ENCODE peak calls at places on chromosome 16, in seven cellular contexts. O is lung, W is gastrocnemius medialis, S is psoas muscle, A is cardiac muscle cell, K is adrenal gland, F is H9. Q is an unnamed sample.
A peak's percentile ranks its signal among the peaks of the same experiment; 100 is the strongest.

GRCh38 chr16:11405331-11406176 is 60.3 kb downstream of the RMI2 start:
- DNase-seq in W (no peak), K (peak; percentile 49), S (no peak), A (peak; percentile 36), F (peak; percentile 75), O (no peak), Q (no peak)

GRCh38 chr16:84084570-84085270 is 32.0 kb downstream of the MBTPS1 start:
- DNase-seq in A (peak; percentile 72), O (peak; percentile 65), W (peak; percentile 69), F (peak; percentile 88), S (peak; percentile 41), K (peak; percentile 76), Q (no peak)

GRCh38 chr16:22075043-22075757 is 17.1 kb upstream of the VWA3A start:
- DNase-seq in K (no peak), O (no peak), A (no peak), S (no peak), W (no peak), F (no peak), Q (no peak)

GRCh38 chr16:58574895-58575294 is 54.7 kb downstream of the CNOT1 start:
- DNase-seq in S (no peak), A (no peak), O (no peak), F (no peak), K (peak; percentile 12), W (no peak), Q (no peak)

GRCh38 chr16:70634861-70635260 is 11.5 kb upstream of the IL34 start:
- DNase-seq in S (no peak), K (no peak), A (peak; percentile 58), F (no peak), O (no peak), W (no peak), Q (no peak)

GRCh38 chr16:74768239-74768638 is 6.4 kb downstream of the FA2H start:
- DNase-seq in O (no peak), A (no peak), F (no peak), K (no peak), W (no peak), S (no peak), Q (no peak)

GRCh38 chr16:85028638-85029412 is 1.2 kb downstream of the KIAA0513 start:
- DNase-seq in W (peak; percentile 70), F (no peak), A (peak; percentile 33), S (peak; percentile 54), O (no peak), K (peak; percentile 66), Q (no peak)

GRCh38 chr16:46607529-46607928 is 13.7 kb downstream of the SHCBP1 start:
- DNase-seq in A (peak; percentile 83), F (no peak), O (no peak), W (no peak), K (no peak), S (no peak), Q (no peak)

GRCh38 chr16:56288019-56288418 is 96.7 kb downstream of the GNAO1 start:
- DNase-seq in A (no peak), W (no peak), S (no peak), O (no peak), K (no peak), F (no peak), Q (no peak)

GRCh38 chr16:318628-319027 is 33.9 kb downstream of the AXIN1 start:
- DNase-seq in O (no peak), W (no peak), S (no peak), F (peak; percentile 85), K (no peak), A (no peak), Q (no peak)

GRCh38 chr16:28879261-28879840 is 1.1 kb downstream of the ATP2A1 start:
- DNase-seq in S (no peak), A (no peak), W (no peak), O (no peak), F (no peak), K (no peak), Q (no peak)

GRCh38 chr16:58515125-58515870 is at the start of gene SETD6:
- DNase-seq in S (peak; percentile 92), A (peak; percentile 92), F (peak; percentile 87), W (peak; percentile 93), K (peak; percentile 95), O (peak; percentile 90), Q (peak; percentile 92)

GRCh38 chr16:57000271-57001025 is 11.1 kb downstream of the NLRC5 start:
- DNase-seq in O (no peak), A (peak; percentile 83), W (peak; percentile 44), F (no peak), S (peak; percentile 78), K (peak; percentile 29), Q (peak; percentile 88)

GRCh38 chr16:85491798-85492616 is 121.1 kb upstream of the GSE1 start:
- DNase-seq in W (peak; percentile 86), S (peak; percentile 75), O (peak; percentile 79), A (no peak), F (no peak), K (peak; percentile 96), Q (peak; percentile 86)

GRCh38 chr16:65117701-65118448 is 4.0 kb downstream of the CDH11 start:
- DNase-seq in A (peak; percentile 90), K (peak; percentile 76), O (peak; percentile 63), W (peak; percentile 61), F (peak; percentile 76), S (peak; percentile 53), Q (peak; percentile 80)

GRCh38 chr16:84732674-84733352 is 33.0 kb downstream of the USP10 start:
- DNase-seq in A (no peak), S (no peak), O (no peak), W (no peak), F (no peak), K (no peak), Q (no peak)

GRCh38 chr16:13036600-13036999 is 135.2 kb downstream of the SHISA9 start:
- DNase-seq in A (peak; percentile 23), W (no peak), S (no peak), F (peak; percentile 46), K (peak; percentile 39), O (no peak), Q (no peak)

GRCh38 chr16:7744546-7745294 is 412.1 kb downstream of the RBFOX1 start:
- DNase-seq in F (no peak), O (no peak), W (no peak), K (no peak), A (no peak), S (no peak), Q (no peak)

GRCh38 chr16:27313422-27314160 is at the start of gene IL4R:
- DNase-seq in O (peak; percentile 89), A (peak; percentile 95), W (peak; percentile 32), K (peak; percentile 88), F (peak; percentile 50), S (peak; percentile 81), Q (peak; percentile 84)
- H3K4me1 ChIP-seq in O (peaks cover 23% of the 10 kb centered on the region), A (peaks cover 7% of the 10 kb centered on the region), W (peaks cover 8% of the 10 kb centered on the region), K (peaks cover 43% of the 10 kb centered on the region), F (peaks cover 7% of the 10 kb centered on the region), S (no peaks in the 10 kb centered on the region), Q (no peaks in the 10 kb centered on the region)

DNA sequence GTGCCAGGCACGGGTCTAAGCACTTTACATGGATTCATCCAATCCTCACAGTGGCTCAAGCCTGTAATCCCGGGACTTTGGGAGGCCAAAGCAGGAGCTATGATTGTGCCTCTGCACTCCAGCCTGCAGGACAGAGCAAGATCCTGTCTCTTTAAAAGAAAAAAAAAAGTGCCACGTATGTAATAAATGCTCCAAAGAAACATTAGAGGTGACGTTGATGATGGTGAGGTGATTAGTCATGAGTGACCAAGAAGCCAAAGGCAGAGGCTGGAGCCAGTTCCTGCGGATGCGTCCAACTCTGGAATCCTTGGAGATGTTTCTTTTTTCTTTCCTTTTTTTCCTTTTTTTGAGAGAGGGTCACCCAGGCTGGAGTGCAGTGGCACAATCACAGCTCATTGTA is 59.4 kb upstream of the SIAH1 start:
- DNase-seq in A (peak; percentile 91), K (peak; percentile 32), O (no peak), S (peak; percentile 47), W (peak; percentile 18), F (no peak), Q (peak; percentile 69)
- H3K27ac ChIP-seq in A (no peak overlapping the region), K (peak overlapping the region; percentile 53), O (peak overlapping the region; percentile 43), S (peak overlapping the region; percentile 64), W (peak overlapping the region; percentile 22), F (no peak overlapping the region), Q (peak overlapping the region; percentile 56)

GRCh38 chr16:67100569-67101300 is 9.0 kb upstream of the PHAF1 start:
- DNase-seq in A (peak; percentile 53), O (no peak), W (no peak), F (no peak), K (no peak), S (no peak), Q (no peak)
- TF ChIP-seq CTCF in A (peak; percentile 36), O (no peak), W (no peak), F (peak; percentile 51), K (peak; percentile 35), S (peak; percentile 33), Q (no peak)

DNA sequence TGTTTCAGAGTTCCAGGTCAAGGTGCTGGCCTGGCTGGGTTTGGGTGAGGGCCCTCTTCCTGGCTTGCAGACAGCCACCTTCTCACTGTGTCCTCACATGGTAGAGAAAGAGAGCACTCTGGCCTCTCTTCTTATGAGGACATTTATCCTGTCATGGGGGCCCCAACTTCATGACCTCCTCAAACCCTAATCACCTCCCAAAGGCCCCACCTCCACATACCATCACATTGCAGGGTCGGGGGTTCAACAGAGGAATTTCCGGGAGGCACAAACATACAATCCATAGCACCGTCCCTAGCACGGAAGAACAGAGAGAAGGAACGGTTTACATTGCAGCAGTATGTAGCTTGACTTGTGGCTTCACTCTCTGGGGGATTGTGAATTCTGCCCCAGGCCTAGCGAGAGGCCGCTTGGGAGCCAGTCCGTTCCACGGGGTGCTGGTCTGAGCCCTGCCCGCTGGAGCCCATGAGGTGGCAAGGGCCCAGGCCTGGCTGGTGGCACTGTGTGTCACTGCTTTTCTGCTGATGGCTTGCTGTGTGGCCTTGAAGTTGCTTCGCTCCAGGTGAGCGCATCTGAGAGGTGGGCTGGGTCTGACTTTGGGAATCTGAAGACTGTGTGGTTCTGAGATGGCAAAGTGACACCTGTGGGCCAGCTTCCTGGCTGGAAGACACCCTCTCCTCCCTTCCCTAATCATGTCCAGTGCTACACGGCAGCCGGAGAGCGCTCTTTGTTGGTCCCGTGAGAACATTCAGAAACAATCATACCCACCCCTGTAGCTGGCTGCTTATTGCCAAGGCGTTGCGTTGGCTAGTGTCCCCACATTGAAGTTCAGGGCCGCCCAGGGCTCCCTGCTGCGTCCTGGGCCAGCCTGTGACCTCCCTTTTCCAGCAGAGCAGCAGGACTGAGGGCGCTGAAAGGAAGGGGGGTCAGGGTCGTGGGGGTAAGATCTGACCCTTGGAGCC is 98.3 kb downstream of the CMIP start:
- DNase-seq in K (peak; percentile 75), S (no peak), W (no peak), O (no peak), A (no peak), F (no peak), Q (no peak)
- H3K4me1 ChIP-seq in K (peaks cover 39% of the 10 kb centered on the region), S (no peaks in the 10 kb centered on the region), W (no peaks in the 10 kb centered on the region), O (peaks cover 35% of the 10 kb centered on the region), A (no peaks in the 10 kb centered on the region), F (peaks cover 3% of the 10 kb centered on the region), Q (peaks cover 28% of the 10 kb centered on the region)

DNA sequence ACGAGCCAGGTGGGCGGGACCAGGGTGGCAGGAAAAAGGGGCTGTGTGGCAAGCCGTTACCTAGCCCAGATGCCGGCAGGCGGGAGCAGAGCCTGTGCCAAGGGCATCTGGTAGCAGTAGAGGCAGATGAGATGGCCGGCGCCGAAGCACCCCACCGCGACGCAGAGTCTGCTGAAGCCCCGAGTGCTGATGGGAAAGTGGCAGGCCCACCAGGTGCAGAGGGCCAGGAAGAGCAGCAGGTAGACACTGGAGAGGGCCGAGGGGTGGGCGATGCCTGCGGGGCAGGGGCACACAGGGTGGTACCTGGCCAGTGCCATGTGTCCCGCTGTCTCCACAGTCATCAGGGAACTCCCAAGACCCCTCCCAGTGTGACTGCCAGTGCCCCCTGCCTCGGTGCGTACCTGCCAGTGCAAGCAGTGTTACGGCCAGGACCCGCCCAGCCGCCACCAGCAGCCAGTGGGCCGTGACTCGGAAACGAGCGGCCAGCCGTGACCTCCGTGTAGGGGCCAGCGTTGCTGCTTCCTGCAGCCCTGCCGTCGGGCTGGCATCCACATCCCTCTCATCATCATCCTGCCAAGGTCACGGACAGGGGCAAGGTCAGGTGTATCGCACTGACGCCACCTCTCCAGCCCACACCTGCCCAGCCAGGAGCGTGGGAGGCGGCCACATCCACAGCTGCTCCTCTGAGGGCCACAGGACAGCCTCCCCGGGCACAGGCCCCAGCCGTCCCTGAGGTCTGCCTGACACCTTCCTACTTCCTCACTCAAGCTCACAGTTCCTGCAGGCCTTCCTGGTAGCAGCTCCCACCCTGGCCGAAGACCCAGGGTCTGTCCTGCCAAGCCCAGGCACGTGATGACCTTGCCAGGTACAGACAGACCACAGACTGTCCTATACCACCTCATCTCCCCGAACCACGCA is 32.1 kb downstream of the CTU2 start:
- DNase-seq in O (no peak), W (no peak), S (no peak), A (no peak), K (peak; percentile 59), F (no peak), Q (no peak)
- H3K27ac ChIP-seq in O (no peak overlapping the region), W (no peak overlapping the region), S (no peak overlapping the region), A (no peak overlapping the region), K (no peak overlapping the region), F (no peak overlapping the region), Q (no peak overlapping the region)

Q was measured in right atrium auricular region.